ENCODE peak calls at places on chromosomes 5 and 9, in ten cellular contexts. W is Panc1, T is HCT116, X is IMR-90, Q is A673, U is heart right ventricle, E is astrocyte, F is A549, G is pancreas, V is spleen. R is an unnamed sample.

GRCh38 chr5:96582343-96582742 is 79.8 kb upstream of the CAST start:
- DNase-seq in W (no peak), T (no peak), X (peak), Q (peak), U (no peak), E (peak), F (no peak), G (no peak), V (no peak), R (no peak)

GRCh38 chr5:34552129-34552528 is 104.0 kb upstream of the RAI14 start:
- DNase-seq in W (no peak), T (no peak), X (peak), Q (no peak), U (no peak), E (no peak), F (no peak), G (peak), V (no peak), R (no peak)

GRCh38 chr5:139177809-139178581 is 20.2 kb downstream of the SIL1 start:
- DNase-seq in W (no peak), T (no peak), X (peak), Q (no peak), U (peak), E (no peak), F (no peak), G (peak), V (no peak), R (no peak)

GRCh38 chr5:178387061-178387855 is 154.7 kb upstream of the PHYKPL start:
- DNase-seq in W (no peak), T (no peak), X (no peak), Q (no peak), U (no peak), E (no peak), F (no peak), G (no peak), V (no peak), R (no peak)

GRCh38 chr5:84729326-84729725 is 344.6 kb upstream of the EDIL3 start:
- DNase-seq in W (no peak), T (no peak), X (peak), Q (no peak), U (no peak), E (peak), F (no peak), G (no peak), V (no peak), R (no peak)

GRCh38 chr9:106387965-106388364 is 475.0 kb upstream of the ZNF462 start:
- DNase-seq in W (no peak), T (no peak), X (no peak), Q (no peak), U (no peak), E (no peak), F (no peak), G (no peak), V (no peak), R (no peak)

GRCh38 chr5:142813208-142813607 is 43.0 kb downstream of the ARHGAP26 start:
- DNase-seq in W (no peak), T (no peak), X (no peak), Q (no peak), U (peak), E (no peak), F (no peak), G (no peak), V (no peak), R (no peak)

GRCh38 chr5:1173485-1174070 is 27.8 kb upstream of the SLC6A19 start:
- DNase-seq in W (no peak), T (no peak), X (no peak), Q (no peak), U (no peak), E (no peak), F (no peak), G (no peak), V (no peak), R (no peak)

GRCh38 chr5:68424799-68425537 is 209.4 kb downstream of the PIK3R1 start:
- DNase-seq in W (no peak), T (peak), X (peak), Q (no peak), U (no peak), E (peak), F (no peak), G (no peak), V (no peak), R (peak)

GRCh38 chr9:113857875-113858274 is 18.2 kb upstream of the ZNF618 start:
- DNase-seq in W (no peak), T (no peak), X (peak), Q (no peak), U (no peak), E (peak), F (no peak), G (no peak), V (no peak), R (no peak)

GRCh38 chr5:57659889-57660288 is 177.3 kb upstream of the ACTBL2 start:
- DNase-seq in W (no peak), T (no peak), X (no peak), Q (no peak), U (no peak), E (no peak), F (no peak), G (no peak), V (no peak), R (no peak)

GRCh38 chr5:78109891-78110324 is 184.6 kb downstream of the AP3B1 start:
- DNase-seq in W (no peak), T (no peak), X (no peak), Q (no peak), U (no peak), E (no peak), F (no peak), G (no peak), V (no peak), R (no peak)

GRCh38 chr5:139147743-139148079 is 50.5 kb downstream of the SIL1 start:
- DNase-seq in W (no peak), T (no peak), X (peak), Q (peak), U (peak), E (peak), F (no peak), G (peak), V (no peak), R (peak)

GRCh38 chr9:69653261-69653660 is 18.9 kb downstream of the APBA1 start:
- DNase-seq in W (no peak), T (no peak), X (no peak), Q (no peak), U (no peak), E (no peak), F (no peak), G (no peak), V (no peak), R (no peak)

GRCh38 chr5:1005904-1006655 is 2.5 kb upstream of the NKD2 start:
- DNase-seq in W (no peak), T (no peak), X (no peak), Q (no peak), U (peak), E (no peak), F (no peak), G (peak), V (peak), R (no peak)

DNA sequence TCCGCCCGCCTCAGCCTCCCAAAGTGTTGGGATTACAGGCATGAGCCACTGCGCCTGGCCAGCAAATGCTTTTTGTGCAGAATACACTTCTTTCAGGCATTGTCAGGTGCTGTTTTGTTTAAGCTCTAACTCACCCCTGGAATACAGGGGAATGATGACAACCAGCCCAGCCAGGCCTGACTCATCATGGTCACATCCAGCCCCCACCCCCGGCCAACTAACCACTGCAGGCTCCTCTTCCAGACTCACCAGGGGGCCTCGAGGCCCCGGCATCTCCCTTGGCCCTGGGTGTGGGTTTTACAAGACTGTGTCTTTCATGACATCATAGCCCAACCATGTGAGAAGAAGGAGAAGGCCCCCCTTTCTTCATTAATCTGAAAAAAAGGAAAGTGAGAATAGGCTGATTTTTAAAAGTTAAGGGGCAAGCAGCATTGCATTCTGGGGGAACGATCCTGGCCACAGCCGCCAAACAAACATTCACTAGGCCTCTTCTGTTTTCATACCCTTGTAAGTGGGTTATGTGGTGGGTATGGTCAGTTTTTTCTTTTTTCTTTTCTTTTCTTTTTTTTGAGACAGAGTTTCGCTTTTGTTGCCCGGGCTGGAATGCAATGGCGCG is 35.6 kb downstream of the OLFML2A start:
- DNase-seq in W (no peak), T (peak), X (peak), Q (peak), U (no peak), E (peak), F (peak), G (no peak), V (no peak), R (peak)
- TF ChIP-seq CTCF in W (no peak), T (no peak), X (peak), Q (no peak), U (no peak), E (no peak), F (no peak), G (no peak), V (no peak), R (no peak)

DNA sequence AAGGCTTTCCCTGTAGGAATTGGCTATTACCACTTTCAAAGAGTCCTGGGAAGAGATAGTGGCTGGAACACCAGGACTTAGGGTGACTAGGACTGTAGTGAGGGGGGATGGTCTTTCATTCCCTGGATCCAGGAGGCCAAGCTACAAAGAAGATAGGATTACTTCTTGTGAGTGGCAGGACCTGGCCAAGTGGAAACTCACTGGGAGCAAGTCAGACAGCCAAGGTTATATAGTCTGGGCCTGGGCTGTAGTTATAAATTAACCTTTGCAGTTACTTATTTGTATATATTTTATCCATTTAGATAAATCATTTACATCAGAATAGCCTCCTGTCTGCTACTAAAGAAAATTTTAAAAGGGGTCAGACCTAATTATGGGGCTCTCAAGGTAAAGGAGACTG is 124.3 kb downstream of the TLR4 start:
- DNase-seq in W (no peak), T (no peak), X (no peak), Q (no peak), U (no peak), E (no peak), F (no peak), G (no peak), V (no peak), R (no peak)
- H3K27ac ChIP-seq in W (no peak), T (no peak), X (no peak), Q (no peak), U (no peak), E (no peak), F (no peak), G (no peak), V (no peak), R (no peak)

DNA sequence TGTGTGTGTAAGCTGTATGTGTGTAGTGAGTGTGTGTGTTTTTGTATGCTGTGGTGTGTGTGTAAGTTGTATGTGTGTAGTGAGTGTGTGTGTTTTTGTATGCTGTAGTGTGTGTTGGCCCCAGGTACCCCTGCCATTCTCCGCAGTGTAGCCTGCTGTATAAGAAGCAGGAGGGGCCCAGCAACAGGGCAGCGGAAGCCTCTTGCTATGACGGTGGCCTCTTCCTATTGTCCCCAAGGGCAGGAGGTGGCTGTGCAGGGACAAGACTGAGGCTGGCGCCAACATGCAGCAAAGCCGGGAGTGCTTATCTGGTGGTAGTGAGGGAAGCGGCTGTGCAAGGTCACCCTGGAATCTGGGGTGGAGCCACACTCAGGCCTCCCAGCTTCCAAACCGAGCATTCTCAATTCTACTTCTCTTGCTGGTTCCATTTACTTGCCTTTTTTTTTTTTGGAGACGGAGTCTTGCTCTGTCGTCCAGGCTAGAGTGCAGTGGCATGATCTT is 5.1 kb downstream of the SPAAR start:
- DNase-seq in W (no peak), T (no peak), X (peak), Q (peak), U (peak), E (no peak), F (peak), G (peak), V (peak), R (no peak)
- TF ChIP-seq CTCF in W (no peak), T (no peak), X (no peak), Q (no peak), U (no peak), E (no peak), F (no peak), G (no peak), V (no peak), R (no peak)

GRCh38 chr5:169095976-169096375 is 205.0 kb downstream of the SLIT3 start:
- DNase-seq in W (no peak), T (no peak), X (no peak), Q (no peak), U (no peak), E (peak), F (no peak), G (no peak), V (no peak), R (no peak)

GRCh38 chr5:169098331-169099121 is 202.4 kb downstream of the SLIT3 start:
- DNase-seq in W (no peak), T (no peak), X (no peak), Q (no peak), U (no peak), E (no peak), F (no peak), G (no peak), V (no peak), R (no peak)

GRCh38 chr5:169097897-169098296 is 203.0 kb downstream of the SLIT3 start:
- DNase-seq in W (no peak), T (no peak), X (no peak), Q (no peak), U (no peak), E (no peak), F (no peak), G (no peak), V (no peak), R (no peak)

GRCh38 chr5:169095410-169095772 is 205.5 kb downstream of the SLIT3 start:
- DNase-seq in W (no peak), T (no peak), X (no peak), Q (no peak), U (no peak), E (no peak), F (no peak), G (no peak), V (no peak), R (no peak)

GRCh38 chr5:169097374-169097831 is 203.5 kb downstream of the SLIT3 start:
- DNase-seq in W (no peak), T (no peak), X (peak), Q (no peak), U (no peak), E (peak), F (no peak), G (no peak), V (no peak), R (no peak)
- H3K27ac ChIP-seq in W (no peak), T (no peak), X (no peak), Q (no peak), U (no peak), E (no peak), F (no peak), G (no peak), V (no peak), R (no peak)

DNA sequence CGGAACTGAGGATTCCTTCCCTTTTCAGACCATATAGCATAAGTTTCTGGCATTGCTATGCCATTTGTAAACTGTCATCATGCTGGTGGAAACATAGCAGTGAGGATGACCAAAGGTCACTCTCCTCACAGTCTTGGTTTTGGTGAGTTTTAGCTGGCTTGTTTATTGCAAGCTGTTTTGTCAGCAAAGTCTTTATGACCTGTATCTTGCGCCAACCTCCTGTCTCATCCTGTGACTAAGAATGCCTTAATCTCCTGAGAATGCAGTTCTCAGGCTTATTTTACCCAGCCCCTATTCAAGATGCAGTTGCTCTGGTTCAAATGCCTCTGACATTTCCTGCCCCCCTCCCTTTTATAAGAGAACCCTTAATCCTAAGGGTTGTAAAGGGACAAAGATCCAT is 26.7 kb upstream of the GRIA1 start:
- DNase-seq in W (no peak), T (no peak), X (peak), Q (no peak), U (no peak), E (peak), F (no peak), G (no peak), V (no peak), R (no peak)
- TF ChIP-seq CTCF in W (no peak), T (no peak), X (no peak), Q (no peak), U (no peak), E (no peak), F (no peak), G (no peak), V (no peak), R (no peak)

R was measured in RWPE1.